ENCODE peak calls at places on chromosomes 6 and 20, in seven cellular contexts. One of them, this sample, is unnamed.

GRCh38 chr6:138805431-138805830 is 9.5 kb downstream of the ECT2L start:
- DNase-seq in heart left ventricle: peak
- DNase-seq in uterus: no peak
- DNase-seq in IMR-90: peak
- DNase-seq in lower leg skin: no peak
- DNase-seq in NB4: no peak
- DNase-seq in erythroblast: no peak
- DNase-seq in this sample: no peak

GRCh38 chr6:48186746-48187145 is 75.7 kb upstream of the PTCHD4 start:
- DNase-seq in heart left ventricle: no peak
- DNase-seq in uterus: no peak
- DNase-seq in IMR-90: no peak
- DNase-seq in lower leg skin: no peak
- DNase-seq in NB4: no peak
- DNase-seq in erythroblast: no peak
- DNase-seq in this sample: no peak

GRCh38 chr6:39269971-39270370 is 40.7 kb upstream of the KCNK5 start:
- DNase-seq in heart left ventricle: no peak
- DNase-seq in uterus: no peak
- DNase-seq in IMR-90: no peak
- DNase-seq in lower leg skin: no peak
- DNase-seq in NB4: no peak
- DNase-seq in erythroblast: no peak
- DNase-seq in this sample: no peak

GRCh38 chr6:154829970-154830369 is 96.8 kb downstream of the SCAF8 start:
- DNase-seq in heart left ventricle: no peak
- DNase-seq in uterus: no peak
- DNase-seq in IMR-90: no peak
- DNase-seq in lower leg skin: no peak
- DNase-seq in NB4: no peak
- DNase-seq in erythroblast: no peak
- DNase-seq in this sample: no peak

GRCh38 chr6:68233623-68234022 is 401.5 kb upstream of the ADGRB3 start:
- DNase-seq in heart left ventricle: no peak
- DNase-seq in uterus: no peak
- DNase-seq in IMR-90: peak
- DNase-seq in lower leg skin: no peak
- DNase-seq in NB4: no peak
- DNase-seq in erythroblast: no peak
- DNase-seq in this sample: no peak

GRCh38 chr6:110514818-110515217 is 38.4 kb upstream of the SLC22A16 start:
- DNase-seq in heart left ventricle: no peak
- DNase-seq in uterus: no peak
- DNase-seq in IMR-90: no peak
- DNase-seq in lower leg skin: no peak
- DNase-seq in NB4: peak
- DNase-seq in erythroblast: no peak
- DNase-seq in this sample: no peak

GRCh38 chr6:53615633-53616449 is 49.7 kb downstream of the KLHL31 start:
- DNase-seq in heart left ventricle: no peak
- DNase-seq in uterus: no peak
- DNase-seq in IMR-90: peak
- DNase-seq in lower leg skin: no peak
- DNase-seq in NB4: peak
- DNase-seq in erythroblast: peak
- DNase-seq in this sample: no peak

GRCh38 chr20:2946988-2947961 is 74.0 kb downstream of the PTPRA start:
- DNase-seq in heart left ventricle: no peak
- DNase-seq in uterus: no peak
- DNase-seq in IMR-90: peak
- DNase-seq in lower leg skin: no peak
- DNase-seq in NB4: peak
- DNase-seq in erythroblast: peak
- DNase-seq in this sample: no peak

GRCh38 chr20:47031821-47032220 is 137.2 kb downstream of the EYA2 start:
- DNase-seq in heart left ventricle: no peak
- DNase-seq in uterus: no peak
- DNase-seq in IMR-90: no peak
- DNase-seq in lower leg skin: no peak
- DNase-seq in NB4: no peak
- DNase-seq in erythroblast: no peak
- DNase-seq in this sample: no peak

GRCh38 chr20:37955511-37955910 is 52.6 kb downstream of the VSTM2L start:
- DNase-seq in heart left ventricle: no peak
- DNase-seq in uterus: no peak
- DNase-seq in IMR-90: no peak
- DNase-seq in lower leg skin: no peak
- DNase-seq in NB4: no peak
- DNase-seq in erythroblast: no peak
- DNase-seq in this sample: no peak

GRCh38 chr20:6819599-6819998 is 52.1 kb downstream of the BMP2 start:
- DNase-seq in heart left ventricle: no peak
- DNase-seq in uterus: no peak
- DNase-seq in IMR-90: no peak
- DNase-seq in lower leg skin: no peak
- DNase-seq in NB4: no peak
- DNase-seq in erythroblast: no peak
- DNase-seq in this sample: no peak

GRCh38 chr6:118313762-118314161 is 234.3 kb upstream of the PLN start:
- DNase-seq in heart left ventricle: no peak
- DNase-seq in uterus: no peak
- DNase-seq in IMR-90: no peak
- DNase-seq in lower leg skin: no peak
- DNase-seq in NB4: no peak
- DNase-seq in erythroblast: no peak
- DNase-seq in this sample: no peak

GRCh38 chr6:2938632-2939083 is 32.7 kb downstream of the SERPINB6 start:
- DNase-seq in heart left ventricle: no peak
- DNase-seq in uterus: no peak
- DNase-seq in IMR-90: no peak
- DNase-seq in lower leg skin: no peak
- DNase-seq in NB4: no peak
- DNase-seq in erythroblast: no peak
- DNase-seq in this sample: no peak

GRCh38 chr6:130900913-130901312 is 73.7 kb downstream of the SMLR1 start:
- DNase-seq in heart left ventricle: peak
- DNase-seq in uterus: peak
- DNase-seq in IMR-90: peak
- DNase-seq in lower leg skin: no peak
- DNase-seq in NB4: no peak
- DNase-seq in erythroblast: no peak
- DNase-seq in this sample: no peak

GRCh38 chr20:57624124-57624523 is 3.9 kb upstream of the ZBP1 start:
- DNase-seq in heart left ventricle: no peak
- DNase-seq in uterus: no peak
- DNase-seq in IMR-90: no peak
- DNase-seq in lower leg skin: no peak
- DNase-seq in NB4: no peak
- DNase-seq in erythroblast: no peak
- DNase-seq in this sample: no peak

GRCh38 chr6:147080215-147080614 is 124.0 kb upstream of the STXBP5 start:
- DNase-seq in heart left ventricle: no peak
- DNase-seq in uterus: no peak
- DNase-seq in IMR-90: no peak
- DNase-seq in lower leg skin: no peak
- DNase-seq in NB4: no peak
- DNase-seq in erythroblast: no peak
- DNase-seq in this sample: no peak

GRCh38 chr6:138529510-138529909 is 30.2 kb upstream of the NHSL1 start:
- DNase-seq in heart left ventricle: no peak
- DNase-seq in uterus: no peak
- DNase-seq in IMR-90: no peak
- DNase-seq in lower leg skin: no peak
- DNase-seq in NB4: no peak
- DNase-seq in erythroblast: no peak
- DNase-seq in this sample: no peak

GRCh38 chr20:3312940-3313656 is 74.1 kb upstream of the SLC4A11 start:
- DNase-seq in heart left ventricle: no peak
- DNase-seq in uterus: no peak
- DNase-seq in IMR-90: peak
- DNase-seq in lower leg skin: peak
- DNase-seq in NB4: peak
- DNase-seq in erythroblast: peak
- DNase-seq in this sample: no peak

GRCh38 chr6:111662794-111663231 is 57.1 kb upstream of the TRAF3IP2 start:
- DNase-seq in heart left ventricle: no peak
- DNase-seq in uterus: peak
- DNase-seq in IMR-90: peak
- DNase-seq in lower leg skin: no peak
- DNase-seq in NB4: peak
- DNase-seq in erythroblast: no peak
- DNase-seq in this sample: no peak

DNA sequence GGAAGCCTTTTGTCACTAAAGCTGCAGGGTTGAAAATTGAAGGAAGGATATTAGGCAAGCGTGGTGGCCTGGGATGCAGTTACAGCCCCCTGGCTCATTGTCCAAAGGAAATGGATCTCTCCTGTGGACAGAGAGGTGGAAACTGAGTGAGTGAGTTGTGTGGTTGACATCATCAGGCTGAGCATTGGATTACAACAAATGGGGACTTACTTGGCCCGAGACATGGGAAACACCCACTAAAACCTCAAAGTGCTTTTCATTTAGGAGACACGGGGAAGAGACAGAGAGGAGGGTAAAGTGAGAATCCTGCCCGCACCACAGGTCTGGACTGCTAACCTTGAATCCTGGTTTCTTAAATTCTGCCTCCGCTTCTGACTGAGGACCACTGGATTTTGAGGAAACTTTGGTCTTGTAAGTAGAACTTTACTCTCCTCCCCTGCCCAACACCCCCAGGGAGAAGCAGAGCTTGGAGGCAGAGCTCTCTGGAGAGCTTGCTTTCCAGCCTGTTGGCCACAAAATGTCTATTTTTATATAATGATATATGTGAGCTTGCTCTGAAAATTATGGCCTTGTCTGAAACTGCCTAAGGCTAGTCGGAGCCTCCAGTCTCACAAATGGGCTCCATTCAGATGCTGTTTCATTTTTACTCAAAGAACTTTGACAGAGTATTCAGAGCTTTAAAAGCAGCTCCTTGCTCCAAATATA is at the start of gene PKIG:
- DNase-seq in heart left ventricle: peak
- DNase-seq in uterus: peak
- DNase-seq in IMR-90: peak
- DNase-seq in lower leg skin: peak
- DNase-seq in NB4: peak
- DNase-seq in erythroblast: peak
- DNase-seq in this sample: no peak
- TF ChIP-seq POLR2A in heart left ventricle: no peak
- TF ChIP-seq POLR2A in uterus: peak
- TF ChIP-seq POLR2A in IMR-90: peak
- TF ChIP-seq POLR2A in lower leg skin: no peak
- TF ChIP-seq POLR2A in NB4: no peak
- TF ChIP-seq POLR2A in erythroblast: peak
- TF ChIP-seq POLR2A in this sample: peak

DNA sequence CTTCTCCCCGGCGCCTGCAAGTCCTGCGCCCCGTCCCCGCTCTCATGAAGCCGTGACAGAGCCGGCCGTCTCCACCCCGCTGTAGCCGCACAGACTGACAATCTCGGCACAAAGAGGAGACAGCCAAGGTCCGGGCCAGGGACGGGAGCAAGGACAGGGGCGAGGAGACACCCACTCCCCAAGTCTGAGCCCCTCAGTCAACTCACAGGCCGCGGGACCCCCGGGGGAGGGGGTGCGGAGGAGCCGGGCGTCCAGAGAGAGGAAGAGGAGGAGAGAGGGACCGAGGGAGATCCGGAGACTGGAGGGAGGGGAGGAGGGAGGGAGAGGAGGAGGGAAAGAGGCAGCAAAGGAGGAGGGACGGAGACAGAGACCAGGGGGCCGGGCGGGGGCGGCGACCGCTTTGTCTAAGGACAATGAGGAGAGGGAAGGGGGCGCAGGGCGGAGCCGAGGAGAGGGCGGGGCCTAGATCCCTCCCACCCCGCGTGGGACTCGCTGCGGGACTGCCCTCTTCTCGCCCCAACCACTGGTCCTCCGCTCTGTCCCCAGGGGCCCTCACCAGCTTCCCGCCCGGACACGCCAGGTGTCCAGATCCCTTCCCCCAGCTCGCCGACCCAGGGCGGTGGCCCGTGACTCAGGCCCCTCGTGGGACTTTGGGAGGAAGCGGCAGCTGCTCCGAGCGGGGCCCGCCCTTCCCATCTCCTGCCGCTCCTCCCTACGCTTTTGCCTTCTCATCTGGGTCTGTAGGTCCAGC is 638 bp upstream of the PPP1R18 start:
- DNase-seq in heart left ventricle: peak
- DNase-seq in uterus: peak
- DNase-seq in IMR-90: peak
- DNase-seq in lower leg skin: peak
- DNase-seq in NB4: peak
- DNase-seq in erythroblast: peak
- DNase-seq in this sample: peak
- TF ChIP-seq POLR2A in heart left ventricle: no peak
- TF ChIP-seq POLR2A in uterus: peak
- TF ChIP-seq POLR2A in IMR-90: peak
- TF ChIP-seq POLR2A in lower leg skin: no peak
- TF ChIP-seq POLR2A in NB4: no peak
- TF ChIP-seq POLR2A in erythroblast: peak
- TF ChIP-seq POLR2A in this sample: peak

GRCh38 chr20:62951896-62952372 is 575 bp upstream of the SLC17A9 start:
- DNase-seq in heart left ventricle: no peak
- DNase-seq in uterus: no peak
- DNase-seq in IMR-90: no peak
- DNase-seq in lower leg skin: no peak
- DNase-seq in NB4: no peak
- DNase-seq in erythroblast: no peak
- DNase-seq in this sample: no peak

GRCh38 chr20:62952373-62953166 is at the start of gene SLC17A9:
- DNase-seq in heart left ventricle: peak
- DNase-seq in uterus: peak
- DNase-seq in IMR-90: peak
- DNase-seq in lower leg skin: peak
- DNase-seq in NB4: peak
- DNase-seq in erythroblast: peak
- DNase-seq in this sample: peak

GRCh38 chr20:62955519-62956386 is 3.2 kb downstream of the SLC17A9 start:
- DNase-seq in heart left ventricle: no peak
- DNase-seq in uterus: no peak
- DNase-seq in IMR-90: no peak
- DNase-seq in lower leg skin: no peak
- DNase-seq in NB4: peak
- DNase-seq in erythroblast: no peak
- DNase-seq in this sample: no peak

GRCh38 chr20:62953167-62953838 is 794 bp downstream of the SLC17A9 start:
- DNase-seq in heart left ventricle: no peak
- DNase-seq in uterus: no peak
- DNase-seq in IMR-90: no peak
- DNase-seq in lower leg skin: no peak
- DNase-seq in NB4: peak
- DNase-seq in erythroblast: no peak
- DNase-seq in this sample: peak

GRCh38 chr20:62953839-62954703 is 1.6 kb downstream of the SLC17A9 start:
- DNase-seq in heart left ventricle: peak
- DNase-seq in uterus: peak
- DNase-seq in IMR-90: peak
- DNase-seq in lower leg skin: peak
- DNase-seq in NB4: peak
- DNase-seq in erythroblast: peak
- DNase-seq in this sample: peak
- TF ChIP-seq POLR2A in heart left ventricle: no peak
- TF ChIP-seq POLR2A in uterus: peak
- TF ChIP-seq POLR2A in IMR-90: peak
- TF ChIP-seq POLR2A in lower leg skin: no peak
- TF ChIP-seq POLR2A in NB4: no peak
- TF ChIP-seq POLR2A in erythroblast: no peak
- TF ChIP-seq POLR2A in this sample: no peak

GRCh38 chr20:54170963-54171362 is 2.8 kb downstream of the CYP24A1 start:
- DNase-seq in heart left ventricle: no peak
- DNase-seq in uterus: no peak
- DNase-seq in IMR-90: no peak
- DNase-seq in lower leg skin: no peak
- DNase-seq in NB4: no peak
- DNase-seq in erythroblast: no peak
- DNase-seq in this sample: no peak
- TF ChIP-seq POLR2A in heart left ventricle: no peak
- TF ChIP-seq POLR2A in uterus: no peak
- TF ChIP-seq POLR2A in IMR-90: no peak
- TF ChIP-seq POLR2A in lower leg skin: no peak
- TF ChIP-seq POLR2A in NB4: no peak
- TF ChIP-seq POLR2A in erythroblast: no peak
- TF ChIP-seq POLR2A in this sample: no peak

This sample was measured in ovary.